ENCODE peak calls at places on chromosomes 5 and 9, in seven cellular contexts. One of them, this sample, is unnamed.

GRCh38 chr9:105299190-105299854 is 54.9 kb downstream of the SLC44A1 start:
- DNase-seq in smooth muscle cell of the brain vasculature: peak
- DNase-seq in ACHN: peak
- DNase-seq in NCI-H1092 treated with DMSO at 0.1 percent for 48 hours: no peak
- DNase-seq in astrocyte: peak
- DNase-seq in CD4-positive, CD25-positive, alpha-beta regulatory T cell: no peak
- DNase-seq in heart right ventricle: no peak
- DNase-seq in this sample: peak

GRCh38 chr9:132027752-132028666 is 51.7 kb downstream of the MED27 start:
- DNase-seq in smooth muscle cell of the brain vasculature: no peak
- DNase-seq in ACHN: no peak
- DNase-seq in NCI-H1092 treated with DMSO at 0.1 percent for 48 hours: no peak
- DNase-seq in astrocyte: no peak
- DNase-seq in CD4-positive, CD25-positive, alpha-beta regulatory T cell: no peak
- DNase-seq in heart right ventricle: no peak
- DNase-seq in this sample: no peak

GRCh38 chr5:143492783-143493182 is 89.3 kb upstream of the NR3C1 start:
- DNase-seq in smooth muscle cell of the brain vasculature: no peak
- DNase-seq in ACHN: no peak
- DNase-seq in NCI-H1092 treated with DMSO at 0.1 percent for 48 hours: no peak
- DNase-seq in astrocyte: no peak
- DNase-seq in CD4-positive, CD25-positive, alpha-beta regulatory T cell: no peak
- DNase-seq in heart right ventricle: no peak
- DNase-seq in this sample: no peak

GRCh38 chr9:81851340-81851739 is 76.9 kb upstream of the SPATA31D4 start:
- DNase-seq in smooth muscle cell of the brain vasculature: no peak
- DNase-seq in ACHN: no peak
- DNase-seq in NCI-H1092 treated with DMSO at 0.1 percent for 48 hours: peak
- DNase-seq in astrocyte: no peak
- DNase-seq in CD4-positive, CD25-positive, alpha-beta regulatory T cell: no peak
- DNase-seq in heart right ventricle: peak
- DNase-seq in this sample: no peak

GRCh38 chr9:82645591-82645990 is 417.4 kb downstream of the RASEF start:
- DNase-seq in smooth muscle cell of the brain vasculature: no peak
- DNase-seq in ACHN: no peak
- DNase-seq in NCI-H1092 treated with DMSO at 0.1 percent for 48 hours: no peak
- DNase-seq in astrocyte: peak
- DNase-seq in CD4-positive, CD25-positive, alpha-beta regulatory T cell: no peak
- DNase-seq in heart right ventricle: no peak
- DNase-seq in this sample: peak

GRCh38 chr9:16868706-16869105 is 1.8 kb downstream of the BNC2 start:
- DNase-seq in smooth muscle cell of the brain vasculature: no peak
- DNase-seq in ACHN: peak
- DNase-seq in NCI-H1092 treated with DMSO at 0.1 percent for 48 hours: no peak
- DNase-seq in astrocyte: no peak
- DNase-seq in CD4-positive, CD25-positive, alpha-beta regulatory T cell: no peak
- DNase-seq in heart right ventricle: no peak
- DNase-seq in this sample: peak

GRCh38 chr5:154473581-154474266 is 4.3 kb downstream of the HAND1 start:
- DNase-seq in smooth muscle cell of the brain vasculature: no peak
- DNase-seq in ACHN: no peak
- DNase-seq in NCI-H1092 treated with DMSO at 0.1 percent for 48 hours: no peak
- DNase-seq in astrocyte: no peak
- DNase-seq in CD4-positive, CD25-positive, alpha-beta regulatory T cell: no peak
- DNase-seq in heart right ventricle: no peak
- DNase-seq in this sample: no peak

GRCh38 chr5:177428574-177429217 is 2.2 kb downstream of the GRK6 start:
- DNase-seq in smooth muscle cell of the brain vasculature: no peak
- DNase-seq in ACHN: no peak
- DNase-seq in NCI-H1092 treated with DMSO at 0.1 percent for 48 hours: no peak
- DNase-seq in astrocyte: no peak
- DNase-seq in CD4-positive, CD25-positive, alpha-beta regulatory T cell: no peak
- DNase-seq in heart right ventricle: no peak
- DNase-seq in this sample: no peak

GRCh38 chr9:98091735-98092632 is 27.0 kb downstream of the TRIM14 start:
- DNase-seq in smooth muscle cell of the brain vasculature: no peak
- DNase-seq in ACHN: no peak
- DNase-seq in NCI-H1092 treated with DMSO at 0.1 percent for 48 hours: no peak
- DNase-seq in astrocyte: no peak
- DNase-seq in CD4-positive, CD25-positive, alpha-beta regulatory T cell: no peak
- DNase-seq in heart right ventricle: no peak
- DNase-seq in this sample: no peak

GRCh38 chr5:14305045-14305444 is 161.9 kb downstream of the TRIO start:
- DNase-seq in smooth muscle cell of the brain vasculature: peak
- DNase-seq in ACHN: peak
- DNase-seq in NCI-H1092 treated with DMSO at 0.1 percent for 48 hours: no peak
- DNase-seq in astrocyte: peak
- DNase-seq in CD4-positive, CD25-positive, alpha-beta regulatory T cell: no peak
- DNase-seq in heart right ventricle: peak
- DNase-seq in this sample: peak

GRCh38 chr5:127410906-127411780 is 106.3 kb upstream of the PRRC1 start:
- DNase-seq in smooth muscle cell of the brain vasculature: no peak
- DNase-seq in ACHN: no peak
- DNase-seq in NCI-H1092 treated with DMSO at 0.1 percent for 48 hours: no peak
- DNase-seq in astrocyte: no peak
- DNase-seq in CD4-positive, CD25-positive, alpha-beta regulatory T cell: no peak
- DNase-seq in heart right ventricle: no peak
- DNase-seq in this sample: no peak

GRCh38 chr5:142316051-142316450 is 8.8 kb downstream of the SPRY4 start:
- DNase-seq in smooth muscle cell of the brain vasculature: peak
- DNase-seq in ACHN: no peak
- DNase-seq in NCI-H1092 treated with DMSO at 0.1 percent for 48 hours: peak
- DNase-seq in astrocyte: no peak
- DNase-seq in CD4-positive, CD25-positive, alpha-beta regulatory T cell: no peak
- DNase-seq in heart right ventricle: peak
- DNase-seq in this sample: peak

GRCh38 chr5:89397096-89397495 is 514.1 kb upstream of the MEF2C start:
- DNase-seq in smooth muscle cell of the brain vasculature: no peak
- DNase-seq in ACHN: peak
- DNase-seq in NCI-H1092 treated with DMSO at 0.1 percent for 48 hours: no peak
- DNase-seq in astrocyte: no peak
- DNase-seq in CD4-positive, CD25-positive, alpha-beta regulatory T cell: no peak
- DNase-seq in heart right ventricle: no peak
- DNase-seq in this sample: peak

GRCh38 chr9:110996436-110997224 is 41.6 kb downstream of the LPAR1 start:
- DNase-seq in smooth muscle cell of the brain vasculature: peak
- DNase-seq in ACHN: no peak
- DNase-seq in NCI-H1092 treated with DMSO at 0.1 percent for 48 hours: no peak
- DNase-seq in astrocyte: peak
- DNase-seq in CD4-positive, CD25-positive, alpha-beta regulatory T cell: no peak
- DNase-seq in heart right ventricle: peak
- DNase-seq in this sample: peak

GRCh38 chr9:91898451-91899433 is 51.3 kb downstream of the ROR2 start:
- DNase-seq in smooth muscle cell of the brain vasculature: peak
- DNase-seq in ACHN: peak
- DNase-seq in NCI-H1092 treated with DMSO at 0.1 percent for 48 hours: peak
- DNase-seq in astrocyte: peak
- DNase-seq in CD4-positive, CD25-positive, alpha-beta regulatory T cell: no peak
- DNase-seq in heart right ventricle: no peak
- DNase-seq in this sample: peak

GRCh38 chr5:138339464-138339863 is 1.4 kb downstream of the FAM53C start:
- DNase-seq in smooth muscle cell of the brain vasculature: no peak
- DNase-seq in ACHN: no peak
- DNase-seq in NCI-H1092 treated with DMSO at 0.1 percent for 48 hours: no peak
- DNase-seq in astrocyte: no peak
- DNase-seq in CD4-positive, CD25-positive, alpha-beta regulatory T cell: no peak
- DNase-seq in heart right ventricle: no peak
- DNase-seq in this sample: no peak

GRCh38 chr9:4177970-4178758 is 121.7 kb downstream of the GLIS3 start:
- DNase-seq in smooth muscle cell of the brain vasculature: no peak
- DNase-seq in ACHN: no peak
- DNase-seq in NCI-H1092 treated with DMSO at 0.1 percent for 48 hours: no peak
- DNase-seq in astrocyte: no peak
- DNase-seq in CD4-positive, CD25-positive, alpha-beta regulatory T cell: no peak
- DNase-seq in heart right ventricle: no peak
- DNase-seq in this sample: no peak

GRCh38 chr5:43044181-43044914 is 4.2 kb upstream of the ANXA2R start:
- DNase-seq in smooth muscle cell of the brain vasculature: peak
- DNase-seq in ACHN: no peak
- DNase-seq in NCI-H1092 treated with DMSO at 0.1 percent for 48 hours: no peak
- DNase-seq in astrocyte: peak
- DNase-seq in CD4-positive, CD25-positive, alpha-beta regulatory T cell: no peak
- DNase-seq in heart right ventricle: peak
- DNase-seq in this sample: peak

GRCh38 chr5:151255621-151256286 is 2.8 kb downstream of the GM2A start:
- DNase-seq in smooth muscle cell of the brain vasculature: no peak
- DNase-seq in ACHN: no peak
- DNase-seq in NCI-H1092 treated with DMSO at 0.1 percent for 48 hours: no peak
- DNase-seq in astrocyte: no peak
- DNase-seq in CD4-positive, CD25-positive, alpha-beta regulatory T cell: no peak
- DNase-seq in heart right ventricle: no peak
- DNase-seq in this sample: no peak

GRCh38 chr5:66840527-66841013 is 244.4 kb downstream of the MAST4 start:
- DNase-seq in smooth muscle cell of the brain vasculature: no peak
- DNase-seq in ACHN: no peak
- DNase-seq in NCI-H1092 treated with DMSO at 0.1 percent for 48 hours: no peak
- DNase-seq in astrocyte: peak
- DNase-seq in CD4-positive, CD25-positive, alpha-beta regulatory T cell: no peak
- DNase-seq in heart right ventricle: no peak
- DNase-seq in this sample: no peak

GRCh38 chr5:99058466-99058865 is 129.7 kb upstream of the CHD1 start:
- DNase-seq in smooth muscle cell of the brain vasculature: no peak
- DNase-seq in ACHN: no peak
- DNase-seq in NCI-H1092 treated with DMSO at 0.1 percent for 48 hours: no peak
- DNase-seq in astrocyte: no peak
- DNase-seq in CD4-positive, CD25-positive, alpha-beta regulatory T cell: no peak
- DNase-seq in heart right ventricle: no peak
- DNase-seq in this sample: peak

GRCh38 chr5:108264533-108264932 is 117.4 kb downstream of the FBXL17 start:
- DNase-seq in smooth muscle cell of the brain vasculature: no peak
- DNase-seq in ACHN: no peak
- DNase-seq in NCI-H1092 treated with DMSO at 0.1 percent for 48 hours: no peak
- DNase-seq in astrocyte: no peak
- DNase-seq in CD4-positive, CD25-positive, alpha-beta regulatory T cell: no peak
- DNase-seq in heart right ventricle: no peak
- DNase-seq in this sample: no peak

GRCh38 chr5:146151970-146152369 is 30.5 kb downstream of the LARS1 start:
- DNase-seq in smooth muscle cell of the brain vasculature: no peak
- DNase-seq in ACHN: no peak
- DNase-seq in NCI-H1092 treated with DMSO at 0.1 percent for 48 hours: no peak
- DNase-seq in astrocyte: no peak
- DNase-seq in CD4-positive, CD25-positive, alpha-beta regulatory T cell: no peak
- DNase-seq in heart right ventricle: no peak
- DNase-seq in this sample: no peak

GRCh38 chr5:53779541-53779981 is 219.1 kb downstream of the NDUFS4 start:
- DNase-seq in smooth muscle cell of the brain vasculature: peak
- DNase-seq in ACHN: no peak
- DNase-seq in NCI-H1092 treated with DMSO at 0.1 percent for 48 hours: no peak
- DNase-seq in astrocyte: peak
- DNase-seq in CD4-positive, CD25-positive, alpha-beta regulatory T cell: no peak
- DNase-seq in heart right ventricle: peak
- DNase-seq in this sample: peak

GRCh38 chr9:5563886-5564285 is 53.6 kb downstream of the PDCD1LG2 start:
- DNase-seq in smooth muscle cell of the brain vasculature: no peak
- DNase-seq in ACHN: no peak
- DNase-seq in NCI-H1092 treated with DMSO at 0.1 percent for 48 hours: no peak
- DNase-seq in astrocyte: peak
- DNase-seq in CD4-positive, CD25-positive, alpha-beta regulatory T cell: no peak
- DNase-seq in heart right ventricle: no peak
- DNase-seq in this sample: no peak

GRCh38 chr5:110844251-110844650 is 105.4 kb downstream of the SLC25A46 start:
- DNase-seq in smooth muscle cell of the brain vasculature: no peak
- DNase-seq in ACHN: no peak
- DNase-seq in NCI-H1092 treated with DMSO at 0.1 percent for 48 hours: no peak
- DNase-seq in astrocyte: no peak
- DNase-seq in CD4-positive, CD25-positive, alpha-beta regulatory T cell: no peak
- DNase-seq in heart right ventricle: no peak
- DNase-seq in this sample: peak

GRCh38 chr5:178199581-178200434 is 4.5 kb upstream of the HNRNPAB start:
- DNase-seq in smooth muscle cell of the brain vasculature: no peak
- DNase-seq in ACHN: no peak
- DNase-seq in NCI-H1092 treated with DMSO at 0.1 percent for 48 hours: no peak
- DNase-seq in astrocyte: no peak
- DNase-seq in CD4-positive, CD25-positive, alpha-beta regulatory T cell: no peak
- DNase-seq in heart right ventricle: no peak
- DNase-seq in this sample: no peak

GRCh38 chr5:101306391-101307137 is 403.5 kb upstream of the ST8SIA4 start:
- DNase-seq in smooth muscle cell of the brain vasculature: no peak
- DNase-seq in ACHN: peak
- DNase-seq in NCI-H1092 treated with DMSO at 0.1 percent for 48 hours: peak
- DNase-seq in astrocyte: peak
- DNase-seq in CD4-positive, CD25-positive, alpha-beta regulatory T cell: no peak
- DNase-seq in heart right ventricle: no peak
- DNase-seq in this sample: peak

GRCh38 chr5:120938604-120939003 is 474.5 kb downstream of the PRR16 start:
- DNase-seq in smooth muscle cell of the brain vasculature: no peak
- DNase-seq in ACHN: no peak
- DNase-seq in NCI-H1092 treated with DMSO at 0.1 percent for 48 hours: no peak
- DNase-seq in astrocyte: no peak
- DNase-seq in CD4-positive, CD25-positive, alpha-beta regulatory T cell: no peak
- DNase-seq in heart right ventricle: no peak
- DNase-seq in this sample: no peak

GRCh38 chr9:27519466-27520465 is 4.3 kb upstream of the IFNK start:
- DNase-seq in smooth muscle cell of the brain vasculature: no peak
- DNase-seq in ACHN: no peak
- DNase-seq in NCI-H1092 treated with DMSO at 0.1 percent for 48 hours: no peak
- DNase-seq in astrocyte: peak
- DNase-seq in CD4-positive, CD25-positive, alpha-beta regulatory T cell: no peak
- DNase-seq in heart right ventricle: no peak
- DNase-seq in this sample: peak

GRCh38 chr9:124950050-124950718 is 9.3 kb upstream of the GOLGA1 start:
- DNase-seq in smooth muscle cell of the brain vasculature: no peak
- DNase-seq in ACHN: no peak
- DNase-seq in NCI-H1092 treated with DMSO at 0.1 percent for 48 hours: no peak
- DNase-seq in astrocyte: no peak
- DNase-seq in CD4-positive, CD25-positive, alpha-beta regulatory T cell: no peak
- DNase-seq in heart right ventricle: no peak
- DNase-seq in this sample: no peak

GRCh38 chr9:2241461-2241874 is 226.3 kb downstream of the SMARCA2 start:
- DNase-seq in smooth muscle cell of the brain vasculature: peak
- DNase-seq in ACHN: no peak
- DNase-seq in NCI-H1092 treated with DMSO at 0.1 percent for 48 hours: no peak
- DNase-seq in astrocyte: peak
- DNase-seq in CD4-positive, CD25-positive, alpha-beta regulatory T cell: no peak
- DNase-seq in heart right ventricle: peak
- DNase-seq in this sample: peak